ENCODE peak calls at places on chromosomes 4 and X, in eight cellular contexts. One of them, this sample, is unnamed.

GRCh38 chrX:115531818-115532403 is 29.1 kb upstream of the PLS3 start:
- DNase-seq in glutamatergic neuron: no peak
- DNase-seq in GDM1: no peak
- DNase-seq in activated T-cell treated with anti-CD3 and anti-CD28 coated beads, Interleukin-2, amount 50 U/mL, for 72 hours: no peak
- DNase-seq in endothelial cell: no peak
- DNase-seq in amniotic stem cell: no peak
- DNase-seq in activated CD4-positive, alpha-beta T cell treated with anti-CD3 and anti-CD28 coated beads, Interleukin-2, amount 50 U/mL, for 1 hour: no peak
- DNase-seq in CD8-positive, alpha-beta memory T cell: no peak
- DNase-seq in this sample: no peak

GRCh38 chr4:60724623-60725022 is 475.5 kb upstream of the ADGRL3 start:
- DNase-seq in glutamatergic neuron: no peak
- DNase-seq in GDM1: no peak
- DNase-seq in activated T-cell treated with anti-CD3 and anti-CD28 coated beads, Interleukin-2, amount 50 U/mL, for 72 hours: no peak
- DNase-seq in endothelial cell: no peak
- DNase-seq in amniotic stem cell: peak
- DNase-seq in activated CD4-positive, alpha-beta T cell treated with anti-CD3 and anti-CD28 coated beads, Interleukin-2, amount 50 U/mL, for 1 hour: no peak
- DNase-seq in CD8-positive, alpha-beta memory T cell: no peak
- DNase-seq in this sample: no peak

GRCh38 chr4:68654946-68655721 is 15.3 kb downstream of the UGT2B15 start:
- DNase-seq in glutamatergic neuron: no peak
- DNase-seq in GDM1: no peak
- DNase-seq in activated T-cell treated with anti-CD3 and anti-CD28 coated beads, Interleukin-2, amount 50 U/mL, for 72 hours: no peak
- DNase-seq in endothelial cell: no peak
- DNase-seq in amniotic stem cell: no peak
- DNase-seq in activated CD4-positive, alpha-beta T cell treated with anti-CD3 and anti-CD28 coated beads, Interleukin-2, amount 50 U/mL, for 1 hour: no peak
- DNase-seq in CD8-positive, alpha-beta memory T cell: no peak
- DNase-seq in this sample: no peak

GRCh38 chrX:24113161-24113560 is 36.4 kb upstream of the ZFX start:
- DNase-seq in glutamatergic neuron: no peak
- DNase-seq in GDM1: no peak
- DNase-seq in activated T-cell treated with anti-CD3 and anti-CD28 coated beads, Interleukin-2, amount 50 U/mL, for 72 hours: no peak
- DNase-seq in endothelial cell: no peak
- DNase-seq in amniotic stem cell: no peak
- DNase-seq in activated CD4-positive, alpha-beta T cell treated with anti-CD3 and anti-CD28 coated beads, Interleukin-2, amount 50 U/mL, for 1 hour: no peak
- DNase-seq in CD8-positive, alpha-beta memory T cell: no peak
- DNase-seq in this sample: no peak

GRCh38 chrX:104833401-104833800 is 267.4 kb downstream of the IL1RAPL2 start:
- DNase-seq in glutamatergic neuron: no peak
- DNase-seq in GDM1: no peak
- DNase-seq in activated T-cell treated with anti-CD3 and anti-CD28 coated beads, Interleukin-2, amount 50 U/mL, for 72 hours: no peak
- DNase-seq in endothelial cell: no peak
- DNase-seq in amniotic stem cell: no peak
- DNase-seq in activated CD4-positive, alpha-beta T cell treated with anti-CD3 and anti-CD28 coated beads, Interleukin-2, amount 50 U/mL, for 1 hour: no peak
- DNase-seq in CD8-positive, alpha-beta memory T cell: no peak
- DNase-seq in this sample: no peak

GRCh38 chr4:4541040-4541631 is 712 bp downstream of the STX18 start:
- DNase-seq in glutamatergic neuron: no peak
- DNase-seq in GDM1: no peak
- DNase-seq in activated T-cell treated with anti-CD3 and anti-CD28 coated beads, Interleukin-2, amount 50 U/mL, for 72 hours: peak
- DNase-seq in endothelial cell: peak
- DNase-seq in amniotic stem cell: no peak
- DNase-seq in activated CD4-positive, alpha-beta T cell treated with anti-CD3 and anti-CD28 coated beads, Interleukin-2, amount 50 U/mL, for 1 hour: peak
- DNase-seq in CD8-positive, alpha-beta memory T cell: no peak
- DNase-seq in this sample: peak

GRCh38 chrX:153974003-153974725 is 1.6 kb downstream of the TMEM187 start:
- DNase-seq in glutamatergic neuron: no peak
- DNase-seq in GDM1: no peak
- DNase-seq in activated T-cell treated with anti-CD3 and anti-CD28 coated beads, Interleukin-2, amount 50 U/mL, for 72 hours: no peak
- DNase-seq in endothelial cell: no peak
- DNase-seq in amniotic stem cell: no peak
- DNase-seq in activated CD4-positive, alpha-beta T cell treated with anti-CD3 and anti-CD28 coated beads, Interleukin-2, amount 50 U/mL, for 1 hour: no peak
- DNase-seq in CD8-positive, alpha-beta memory T cell: no peak
- DNase-seq in this sample: no peak

GRCh38 chr4:112279882-112280315 is 5.8 kb downstream of the TIFA start:
- DNase-seq in glutamatergic neuron: no peak
- DNase-seq in GDM1: no peak
- DNase-seq in activated T-cell treated with anti-CD3 and anti-CD28 coated beads, Interleukin-2, amount 50 U/mL, for 72 hours: no peak
- DNase-seq in endothelial cell: no peak
- DNase-seq in amniotic stem cell: no peak
- DNase-seq in activated CD4-positive, alpha-beta T cell treated with anti-CD3 and anti-CD28 coated beads, Interleukin-2, amount 50 U/mL, for 1 hour: no peak
- DNase-seq in CD8-positive, alpha-beta memory T cell: no peak
- DNase-seq in this sample: no peak

GRCh38 chrX:264634-265455 is 16.3 kb upstream of the PLCXD1 start:
- DNase-seq in glutamatergic neuron: no peak
- DNase-seq in GDM1: no peak
- DNase-seq in activated T-cell treated with anti-CD3 and anti-CD28 coated beads, Interleukin-2, amount 50 U/mL, for 72 hours: no peak
- DNase-seq in endothelial cell: no peak
- DNase-seq in amniotic stem cell: no peak
- DNase-seq in activated CD4-positive, alpha-beta T cell treated with anti-CD3 and anti-CD28 coated beads, Interleukin-2, amount 50 U/mL, for 1 hour: no peak
- DNase-seq in CD8-positive, alpha-beta memory T cell: no peak
- DNase-seq in this sample: no peak

GRCh38 chr4:7254736-7255487 is 62.6 kb downstream of the SORCS2 start:
- DNase-seq in glutamatergic neuron: peak
- DNase-seq in GDM1: no peak
- DNase-seq in activated T-cell treated with anti-CD3 and anti-CD28 coated beads, Interleukin-2, amount 50 U/mL, for 72 hours: no peak
- DNase-seq in endothelial cell: no peak
- DNase-seq in amniotic stem cell: no peak
- DNase-seq in activated CD4-positive, alpha-beta T cell treated with anti-CD3 and anti-CD28 coated beads, Interleukin-2, amount 50 U/mL, for 1 hour: no peak
- DNase-seq in CD8-positive, alpha-beta memory T cell: no peak
- DNase-seq in this sample: no peak

GRCh38 chr4:94457692-94458106 is 6.0 kb downstream of the PDLIM5 start:
- DNase-seq in glutamatergic neuron: no peak
- DNase-seq in GDM1: no peak
- DNase-seq in activated T-cell treated with anti-CD3 and anti-CD28 coated beads, Interleukin-2, amount 50 U/mL, for 72 hours: no peak
- DNase-seq in endothelial cell: no peak
- DNase-seq in amniotic stem cell: no peak
- DNase-seq in activated CD4-positive, alpha-beta T cell treated with anti-CD3 and anti-CD28 coated beads, Interleukin-2, amount 50 U/mL, for 1 hour: no peak
- DNase-seq in CD8-positive, alpha-beta memory T cell: no peak
- DNase-seq in this sample: no peak